ENCODE peak calls at places on chromosomes 13 and 19, in five cellular contexts. O is HFF-Myc; G is CD8-positive, alpha-beta T cell; Z is BJ; D is fibroblast of the aortic adventitia. L is an unnamed sample.

GRCh38 chr19:13079542-13079986 is 23.1 kb downstream of the LYL1 start:
- DNase-seq in Z (peak), O (peak), G (no peak), D (peak), L (no peak)

GRCh38 chr13:75181906-75182305 is 300.1 kb downstream of the TBC1D4 start:
- DNase-seq in G (no peak), D (peak), O (no peak), Z (peak), L (no peak)

GRCh38 chr13:20190481-20191310 is 2.0 kb downstream of the GJB2 start:
- DNase-seq in D (peak), G (no peak), O (peak), Z (no peak), L (no peak)

GRCh38 chr13:58151452-58151851 is 519.9 kb downstream of the PCDH17 start:
- DNase-seq in D (no peak), O (no peak), Z (no peak), G (no peak), L (no peak)

GRCh38 chr13:26658491-26658890 is 101.0 kb downstream of the WASF3 start:
- DNase-seq in O (no peak), D (no peak), Z (no peak), G (no peak), L (no peak)

GRCh38 chr19:3360494-3361383 is 5.6 kb upstream of the NFIC start:
- DNase-seq in O (no peak), D (no peak), G (peak), Z (no peak), L (no peak)

GRCh38 chr19:35011091-35011689 is 11.1 kb downstream of the GRAMD1A start:
- DNase-seq in Z (no peak), D (no peak), O (no peak), G (no peak), L (no peak)

GRCh38 chr13:21053231-21053630 is 8.2 kb downstream of the LATS2 start:
- DNase-seq in O (no peak), Z (no peak), G (no peak), D (no peak), L (no peak)

GRCh38 chr19:42606660-42607351 is 12.1 kb upstream of the CEACAM8 start:
- DNase-seq in D (peak), G (peak), O (peak), Z (no peak), L (peak)

GRCh38 chr13:61592489-61592888 is 176.8 kb upstream of the PCDH20 start:
- DNase-seq in G (no peak), D (no peak), O (no peak), Z (no peak), L (no peak)

GRCh38 chr13:46759861-46760260 is 37.1 kb downstream of the ESD start:
- DNase-seq in Z (no peak), D (peak), G (no peak), O (no peak), L (no peak)

GRCh38 chr19:19453129-19453461 is 47.6 kb downstream of the GATAD2A start:
- DNase-seq in G (no peak), O (no peak), D (no peak), Z (no peak), L (no peak)

GRCh38 chr13:87656311-87656710 is 14.9 kb upstream of the SLITRK5 start:
- DNase-seq in G (no peak), Z (no peak), O (no peak), D (no peak), L (no peak)

GRCh38 chr13:60583196-60583908 is 186.3 kb downstream of the TDRD3 start:
- DNase-seq in D (peak), Z (no peak), G (no peak), O (no peak), L (no peak)

GRCh38 chr19:35213678-35214632 is 14.6 kb downstream of the FAM187B start:
- DNase-seq in G (peak), D (peak), O (peak), Z (no peak), L (peak)

GRCh38 chr13:41053384-41053826 is 7.9 kb upstream of the WBP4 start:
- DNase-seq in G (no peak), O (no peak), D (peak), Z (peak), L (peak)

GRCh38 chr19:28386080-28386869 is 826.7 kb downstream of the UQCRFS1 start:
- DNase-seq in G (no peak), O (no peak), Z (no peak), D (no peak), L (no peak)

GRCh38 chr19:48988286-48988685 is 4.8 kb downstream of the GYS1 start:
- DNase-seq in Z (no peak), O (no peak), G (no peak), D (no peak), L (no peak)

GRCh38 chr13:113354831-113355610 is 8.9 kb downstream of the GRTP1 start:
- DNase-seq in O (no peak), Z (no peak), G (no peak), D (no peak), L (no peak)

GRCh38 chr19:50266896-50267295 is 62.3 kb downstream of the KCNC3 start:
- DNase-seq in Z (no peak), O (no peak), D (no peak), G (no peak), L (no peak)

GRCh38 chr13:23722726-23723453 is 152.7 kb downstream of the TNFRSF19 start:
- DNase-seq in O (no peak), Z (no peak), G (no peak), D (no peak), L (no peak)

GRCh38 chr13:105441406-105441805 is 1094.1 kb downstream of the EFNB2 start:
- DNase-seq in Z (no peak), G (no peak), O (no peak), D (no peak), L (no peak)

GRCh38 chr19:36771275-36772231 is 1.1 kb downstream of the ZNF850 start:
- DNase-seq in Z (no peak), O (peak), D (peak), G (peak), L (peak)

GRCh38 chr19:56837492-56837891 is 3.0 kb downstream of the PEG3 start:
- DNase-seq in O (no peak), D (no peak), Z (no peak), G (no peak), L (no peak)

GRCh38 chr19:3771033-3771905 is 759 bp downstream of the RAX2 start:
- DNase-seq in G (no peak), O (no peak), D (no peak), Z (no peak), L (no peak)

GRCh38 chr13:24167666-24168391 is 7.3 kb downstream of the SPATA13 start:
- DNase-seq in O (no peak), G (no peak), Z (no peak), D (no peak), L (no peak)

GRCh38 chr13:108981407-108981806 is 352.0 kb downstream of the MYO16 start:
- DNase-seq in Z (no peak), O (no peak), G (no peak), D (no peak), L (no peak)

GRCh38 chr19:47430041-47430802 is 10.9 kb upstream of the MEIS3 start:
- DNase-seq in O (no peak), G (no peak), Z (no peak), D (peak), L (no peak)

GRCh38 chr13:83816081-83816480 is 66.2 kb downstream of the SLITRK1 start:
- DNase-seq in G (no peak), O (no peak), D (no peak), Z (no peak), L (no peak)

GRCh38 chr19:29098863-29099481 is 114.0 kb downstream of the UQCRFS1 start:
- DNase-seq in O (peak), Z (peak), D (peak), G (no peak), L (no peak)

GRCh38 chr13:87280139-87280538 is 391.0 kb upstream of the SLITRK5 start:
- DNase-seq in O (no peak), D (no peak), G (no peak), Z (no peak), L (no peak)

GRCh38 chr19:38930776-38931761 is at the start of gene MRPS12:
- DNase-seq in G (peak), O (peak), D (peak), Z (peak), L (peak)

GRCh38 chr13:29922281-29922821 is 71.9 kb upstream of the UBL3 start:
- DNase-seq in Z (no peak), G (no peak), D (peak), O (no peak), L (no peak)

GRCh38 chr13:114152831-114153371 is 20.5 kb upstream of the RASA3 start:
- DNase-seq in O (no peak), G (no peak), Z (peak), D (peak), L (no peak)

GRCh38 chr13:83516781-83517180 is 365.5 kb downstream of the SLITRK1 start:
- DNase-seq in G (no peak), D (no peak), Z (no peak), O (no peak), L (no peak)

GRCh38 chr19:4327252-4327876 is 11.3 kb downstream of the STAP2 start:
- DNase-seq in O (peak), G (peak), Z (no peak), D (peak), L (no peak)

GRCh38 chr13:52785721-52786120 is 46.1 kb upstream of the CNMD start:
- DNase-seq in O (no peak), G (no peak), Z (no peak), D (no peak), L (no peak)
- TF ChIP-seq CTCF in O (no peak), G (no peak), Z (no peak), D (no peak), L (no peak)

GRCh38 chr19:53381376-53381775 is 13.6 kb upstream of the ZNF765 start:
- DNase-seq in G (no peak), D (no peak), O (no peak), Z (no peak), L (no peak)
- H3K4me3 ChIP-seq in G (peak), D (no peak), O (no peak), Z (no peak), L (no peak)

GRCh38 chr13:78317030-78317429 is 286.3 kb downstream of the POU4F1 start:
- DNase-seq in D (peak), O (peak), Z (no peak), G (no peak), L (no peak)
- TF ChIP-seq CTCF in D (peak), O (no peak), Z (no peak), G (no peak), L (peak)

GRCh38 chr19:45094707-45095106 is 1.7 kb downstream of the PPP1R37 start:
- DNase-seq in D (no peak), Z (no peak), G (no peak), O (no peak), L (no peak)
- H3K4me3 ChIP-seq in D (peak), Z (no peak), G (no peak), O (peak), L (peak)

GRCh38 chr13:96199315-96199714 is 109.4 kb downstream of the HS6ST3 start:
- DNase-seq in G (no peak), O (no peak), D (no peak), Z (no peak), L (no peak)

GRCh38 chr13:96198038-96198437 is 108.1 kb downstream of the HS6ST3 start:
- DNase-seq in D (no peak), G (no peak), O (no peak), Z (no peak), L (no peak)

GRCh38 chr13:96200810-96201209 is 110.9 kb downstream of the HS6ST3 start:
- DNase-seq in G (no peak), Z (no peak), D (no peak), O (no peak), L (no peak)
- TF ChIP-seq CTCF in G (no peak), Z (no peak), D (no peak), O (no peak), L (no peak)

GRCh38 chr19:15466851-15467733 is 2.7 kb upstream of the RASAL3 start:
- DNase-seq in O (peak), Z (no peak), D (peak), G (peak), L (peak)

GRCh38 chr19:15471639-15472101 is 7.3 kb upstream of the RASAL3 start:
- DNase-seq in D (no peak), Z (no peak), O (no peak), G (no peak), L (no peak)

GRCh38 chr19:15467734-15468214 is 3.4 kb upstream of the RASAL3 start:
- DNase-seq in Z (no peak), D (no peak), G (no peak), O (no peak), L (no peak)

GRCh38 chr19:15469513-15470297 is 5.4 kb upstream of the RASAL3 start:
- DNase-seq in Z (no peak), O (no peak), D (no peak), G (peak), L (no peak)

GRCh38 chr19:15468675-15469512 is 4.5 kb upstream of the RASAL3 start:
- DNase-seq in G (no peak), O (no peak), Z (no peak), D (no peak), L (no peak)
- H3K4me3 ChIP-seq in G (no peak), O (no peak), Z (no peak), D (no peak), L (no peak)

GRCh38 chr19:16969127-16969526 is 57.5 kb downstream of the CPAMD8 start:
- DNase-seq in O (no peak), G (no peak), D (no peak), Z (no peak), L (no peak)
- TF ChIP-seq CTCF in O (no peak), G (no peak), D (no peak), Z (no peak), L (peak)

L was measured in GM12864.